ENCODE peak calls at places on chromosomes 12 and 14, in seven cellular contexts. G is fibroblast of lung, C is Karpas-422, F is DND-41, Q is IMR-90, A is trophoblast cell, P is GM23248. R is an unnamed sample.

GRCh38 chr14:99321955-99322730 is 50.1 kb upstream of the BCL11B start:
- DNase-seq in G (no peak), C (no peak), F (no peak), Q (no peak), A (no peak), P (no peak), R (no peak)

GRCh38 chr14:52124791-52125661 is 56.2 kb upstream of the NID2 start:
- DNase-seq in G (peak; percentile 67), C (peak; percentile 43), F (no peak), Q (peak; percentile 87), A (peak; percentile 45), P (peak; percentile 91), R (no peak)

GRCh38 chr14:76261371-76261811 is 109.7 kb downstream of the GPATCH2L start:
- DNase-seq in G (peak; percentile 73), C (no peak), F (no peak), Q (peak; percentile 44), A (no peak), P (no peak), R (no peak)

GRCh38 chr12:5546616-5547015 is 114.7 kb downstream of the NTF3 start:
- DNase-seq in G (peak; percentile 20), C (no peak), F (no peak), Q (peak; percentile 29), A (peak; percentile 67), P (peak; percentile 75), R (no peak)

GRCh38 chr12:116432321-116432750 is 126.8 kb upstream of the MAP1LC3B2 start:
- DNase-seq in G (peak; percentile 47), C (no peak), F (no peak), Q (peak; percentile 50), A (no peak), P (peak; percentile 48), R (no peak)

GRCh38 chr14:68653754-68654153 is 139.1 kb downstream of the ZFP36L1 start:
- DNase-seq in G (no peak), C (no peak), F (no peak), Q (no peak), A (no peak), P (no peak), R (no peak)

GRCh38 chr12:89859513-89860220 is 151.0 kb upstream of the ATP2B1 start:
- DNase-seq in G (no peak), C (no peak), F (no peak), Q (no peak), A (no peak), P (peak; percentile 31), R (no peak)

GRCh38 chr12:44774815-44775411 is 101.2 kb downstream of the NELL2 start:
- DNase-seq in G (no peak), C (peak; percentile 77), F (peak; percentile 63), Q (peak; percentile 1), A (peak; percentile 4), P (peak; percentile 24), R (no peak)

GRCh38 chr12:68185598-68185997 is 26.1 kb upstream of the IFNG start:
- DNase-seq in G (no peak), C (no peak), F (no peak), Q (no peak), A (no peak), P (no peak), R (no peak)

GRCh38 chr12:94182971-94183701 is 34.8 kb downstream of the PLXNC1 start:
- DNase-seq in G (no peak), C (no peak), F (no peak), Q (no peak), A (no peak), P (no peak), R (no peak)
- H3K4me2 ChIP-seq in G (no peak overlapping the region), C (no peak overlapping the region), F (no peak overlapping the region), Q (no peak overlapping the region), A (no peak overlapping the region), P (no peak overlapping the region), R (no peak overlapping the region)

GRCh38 chr12:13167226-13167625 is 29.3 kb upstream of the EMP1 start:
- DNase-seq in G (peak; percentile 46), C (no peak), F (no peak), Q (no peak), A (peak; percentile 53), P (peak; percentile 34), R (no peak)

GRCh38 chr12:13163868-13164267 is 32.7 kb upstream of the EMP1 start:
- DNase-seq in G (no peak), C (no peak), F (no peak), Q (no peak), A (peak; percentile 84), P (no peak), R (peak; percentile 88)

GRCh38 chr12:13164271-13164670 is 32.3 kb upstream of the EMP1 start:
- DNase-seq in G (no peak), C (no peak), F (no peak), Q (no peak), A (no peak), P (no peak), R (no peak)

GRCh38 chr12:13164859-13165577 is 31.5 kb upstream of the EMP1 start:
- DNase-seq in G (no peak), C (no peak), F (no peak), Q (no peak), A (no peak), P (no peak), R (no peak)

GRCh38 chr12:13165578-13166120 is 30.9 kb upstream of the EMP1 start:
- DNase-seq in G (peak; percentile 79), C (peak; percentile 61), F (peak; percentile 45), Q (peak; percentile 78), A (peak; percentile 54), P (peak; percentile 88), R (peak; percentile 83)
- H3K4me2 ChIP-seq in G (no peak overlapping the region), C (no peak overlapping the region), F (peak overlapping the region; percentile 17), Q (peak overlapping the region; percentile 16), A (no peak overlapping the region), P (peak overlapping the region; percentile 28), R (peak overlapping the region; percentile 63)

GRCh38 chr12:121464331-121464730 is 64.4 kb downstream of the RNF34 start:
- DNase-seq in G (no peak), C (no peak), F (no peak), Q (no peak), A (no peak), P (no peak), R (no peak)

GRCh38 chr12:121468451-121468850 is 68.5 kb downstream of the RNF34 start:
- DNase-seq in G (no peak), C (no peak), F (no peak), Q (peak; percentile 15), A (no peak), P (peak; percentile 60), R (no peak)

GRCh38 chr12:121467638-121468403 is 67.9 kb downstream of the RNF34 start:
- DNase-seq in G (peak; percentile 23), C (peak; percentile 49), F (no peak), Q (no peak), A (no peak), P (peak; percentile 48), R (no peak)

GRCh38 chr12:121465921-121466799 is 66.2 kb downstream of the RNF34 start:
- DNase-seq in G (peak; percentile 15), C (peak; percentile 83), F (peak; percentile 59), Q (no peak), A (no peak), P (peak; percentile 57), R (no peak)

GRCh38 chr12:121466800-121467637 is 67.1 kb downstream of the RNF34 start:
- DNase-seq in G (peak; percentile 85), C (peak; percentile 97), F (peak; percentile 94), Q (peak; percentile 82), A (peak; percentile 85), P (peak; percentile 91), R (no peak)
- H3K4me2 ChIP-seq in G (peak overlapping the region; percentile 76), C (peak overlapping the region; percentile 91), F (peak overlapping the region; percentile 72), Q (peak overlapping the region; percentile 64), A (peak overlapping the region; percentile 98), P (no peak overlapping the region), R (no peak overlapping the region)

GRCh38 chr12:31732926-31733548 is 4.2 kb upstream of the AMN1 start:
- DNase-seq in G (peak; percentile 92), C (no peak), F (no peak), Q (peak; percentile 83), A (peak; percentile 65), P (peak; percentile 83), R (peak; percentile 91)

GRCh38 chr12:31737763-31738162 is 8.9 kb upstream of the AMN1 start:
- DNase-seq in G (no peak), C (no peak), F (no peak), Q (no peak), A (no peak), P (no peak), R (no peak)

GRCh38 chr12:31737345-31737744 is 8.5 kb upstream of the AMN1 start:
- DNase-seq in G (no peak), C (no peak), F (no peak), Q (no peak), A (no peak), P (no peak), R (no peak)

GRCh38 chr12:31740618-31741017 is 11.8 kb upstream of the AMN1 start:
- DNase-seq in G (no peak), C (no peak), F (peak; percentile 76), Q (no peak), A (no peak), P (no peak), R (no peak)

GRCh38 chr12:31736472-31736871 is 7.7 kb upstream of the AMN1 start:
- DNase-seq in G (peak; percentile 95), C (no peak), F (peak; percentile 74), Q (peak; percentile 89), A (peak; percentile 69), P (peak; percentile 93), R (no peak)
- H3K4me2 ChIP-seq in G (no peak overlapping the region), C (no peak overlapping the region), F (peak overlapping the region; percentile 8), Q (no peak overlapping the region), A (no peak overlapping the region), P (no peak overlapping the region), R (no peak overlapping the region)

GRCh38 chr14:24693941-24694507 is 60.0 kb upstream of the GZMB start:
- DNase-seq in G (no peak), C (no peak), F (no peak), Q (no peak), A (no peak), P (no peak), R (no peak)

GRCh38 chr14:24692382-24693352 is 58.7 kb upstream of the GZMB start:
- DNase-seq in G (no peak), C (no peak), F (peak; percentile 63), Q (no peak), A (no peak), P (no peak), R (no peak)

GRCh38 chr14:24693353-24693737 is 59.4 kb upstream of the GZMB start:
- DNase-seq in G (no peak), C (no peak), F (peak; percentile 16), Q (no peak), A (no peak), P (no peak), R (no peak)

GRCh38 chr14:24688030-24688658 is 54.2 kb upstream of the GZMB start:
- DNase-seq in G (no peak), C (no peak), F (no peak), Q (no peak), A (no peak), P (no peak), R (no peak)

DNA sequence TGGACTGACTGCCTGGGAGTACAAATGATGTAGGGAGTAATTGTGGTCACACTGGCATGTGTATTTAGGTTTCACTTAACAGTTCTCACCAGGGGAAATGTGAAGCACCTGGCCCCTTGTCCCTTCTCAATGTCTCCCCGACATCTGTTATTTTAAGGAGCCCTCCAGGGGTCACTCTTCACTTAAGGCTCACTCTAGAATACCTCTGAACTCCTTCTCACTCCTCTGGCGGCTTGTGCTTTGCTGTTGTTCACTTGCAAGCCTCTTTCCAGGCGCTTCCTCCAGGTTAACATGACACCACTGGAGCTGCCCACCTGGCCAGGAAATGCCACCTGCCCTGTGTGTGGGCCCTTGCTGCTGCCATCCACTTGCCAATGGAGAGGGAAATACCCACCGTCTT is 56.5 kb upstream of the GZMB start:
- DNase-seq in G (no peak), C (peak; percentile 58), F (no peak), Q (no peak), A (no peak), P (no peak), R (no peak)
- H3K4me2 ChIP-seq in G (no peak overlapping the region), C (no peak overlapping the region), F (no peak overlapping the region), Q (no peak overlapping the region), A (no peak overlapping the region), P (no peak overlapping the region), R (no peak overlapping the region)

R was measured in keratinocyte.